ENCODE peak calls at places on chromosomes 5 and 9, in seven cellular contexts. One of them, this sample, is unnamed.

GRCh38 chr5:169591636-169592035 is 8.1 kb downstream of the SPDL1 start:
- DNase-seq in pancreas: no peak
- DNase-seq in EL: no peak
- DNase-seq in fibroblast of gingiva: peak
- DNase-seq in OCI-LY7: no peak
- DNase-seq in effector CD8-positive, alpha-beta T cell: no peak
- DNase-seq in CD4-positive, alpha-beta T cell: no peak
- DNase-seq in this sample: peak

GRCh38 chr5:37892571-37892970 is 52.7 kb upstream of the GDNF start:
- DNase-seq in pancreas: no peak
- DNase-seq in EL: no peak
- DNase-seq in fibroblast of gingiva: no peak
- DNase-seq in OCI-LY7: no peak
- DNase-seq in effector CD8-positive, alpha-beta T cell: no peak
- DNase-seq in CD4-positive, alpha-beta T cell: no peak
- DNase-seq in this sample: peak

GRCh38 chr9:84261082-84261746 is 79.3 kb downstream of the SLC28A3 start:
- DNase-seq in pancreas: peak
- DNase-seq in EL: peak
- DNase-seq in fibroblast of gingiva: peak
- DNase-seq in OCI-LY7: peak
- DNase-seq in effector CD8-positive, alpha-beta T cell: peak
- DNase-seq in CD4-positive, alpha-beta T cell: peak
- DNase-seq in this sample: peak

GRCh38 chr9:137619240-137620090 is 660 bp downstream of the EHMT1 start:
- DNase-seq in pancreas: peak
- DNase-seq in EL: peak
- DNase-seq in fibroblast of gingiva: peak
- DNase-seq in OCI-LY7: peak
- DNase-seq in effector CD8-positive, alpha-beta T cell: no peak
- DNase-seq in CD4-positive, alpha-beta T cell: no peak
- DNase-seq in this sample: peak

GRCh38 chr9:114696814-114697544 is 15.0 kb upstream of the TEX48 start:
- DNase-seq in pancreas: no peak
- DNase-seq in EL: peak
- DNase-seq in fibroblast of gingiva: peak
- DNase-seq in OCI-LY7: no peak
- DNase-seq in effector CD8-positive, alpha-beta T cell: no peak
- DNase-seq in CD4-positive, alpha-beta T cell: no peak
- DNase-seq in this sample: peak

GRCh38 chr9:88586452-88586851 is 51.5 kb downstream of the NXNL2 start:
- DNase-seq in pancreas: no peak
- DNase-seq in EL: peak
- DNase-seq in fibroblast of gingiva: peak
- DNase-seq in OCI-LY7: no peak
- DNase-seq in effector CD8-positive, alpha-beta T cell: no peak
- DNase-seq in CD4-positive, alpha-beta T cell: no peak
- DNase-seq in this sample: peak

GRCh38 chr5:103315455-103315854 is 56.9 kb downstream of the MACIR start:
- DNase-seq in pancreas: no peak
- DNase-seq in EL: no peak
- DNase-seq in fibroblast of gingiva: no peak
- DNase-seq in OCI-LY7: no peak
- DNase-seq in effector CD8-positive, alpha-beta T cell: no peak
- DNase-seq in CD4-positive, alpha-beta T cell: no peak
- DNase-seq in this sample: no peak

GRCh38 chr5:1892211-1892610 is 9.5 kb upstream of the IRX4 start:
- DNase-seq in pancreas: peak
- DNase-seq in EL: no peak
- DNase-seq in fibroblast of gingiva: no peak
- DNase-seq in OCI-LY7: no peak
- DNase-seq in effector CD8-positive, alpha-beta T cell: no peak
- DNase-seq in CD4-positive, alpha-beta T cell: no peak
- DNase-seq in this sample: no peak

GRCh38 chr9:105157178-105157583 is 87.3 kb upstream of the SLC44A1 start:
- DNase-seq in pancreas: peak
- DNase-seq in EL: peak
- DNase-seq in fibroblast of gingiva: peak
- DNase-seq in OCI-LY7: peak
- DNase-seq in effector CD8-positive, alpha-beta T cell: no peak
- DNase-seq in CD4-positive, alpha-beta T cell: no peak
- DNase-seq in this sample: peak

GRCh38 chr9:109013678-109014145 is 413 bp upstream of the CTNNAL1 start:
- DNase-seq in pancreas: no peak
- DNase-seq in EL: no peak
- DNase-seq in fibroblast of gingiva: peak
- DNase-seq in OCI-LY7: no peak
- DNase-seq in effector CD8-positive, alpha-beta T cell: no peak
- DNase-seq in CD4-positive, alpha-beta T cell: no peak
- DNase-seq in this sample: peak

GRCh38 chr9:2691212-2691611 is 26.1 kb upstream of the KCNV2 start:
- DNase-seq in pancreas: no peak
- DNase-seq in EL: no peak
- DNase-seq in fibroblast of gingiva: no peak
- DNase-seq in OCI-LY7: no peak
- DNase-seq in effector CD8-positive, alpha-beta T cell: no peak
- DNase-seq in CD4-positive, alpha-beta T cell: no peak
- DNase-seq in this sample: no peak

GRCh38 chr9:70392189-70392588 is 22.3 kb downstream of the KLF9 start:
- DNase-seq in pancreas: no peak
- DNase-seq in EL: no peak
- DNase-seq in fibroblast of gingiva: no peak
- DNase-seq in OCI-LY7: peak
- DNase-seq in effector CD8-positive, alpha-beta T cell: no peak
- DNase-seq in CD4-positive, alpha-beta T cell: no peak
- DNase-seq in this sample: no peak

GRCh38 chr5:134133995-134134541 is 19.6 kb downstream of the TCF7 start:
- DNase-seq in pancreas: no peak
- DNase-seq in EL: no peak
- DNase-seq in fibroblast of gingiva: no peak
- DNase-seq in OCI-LY7: no peak
- DNase-seq in effector CD8-positive, alpha-beta T cell: no peak
- DNase-seq in CD4-positive, alpha-beta T cell: no peak
- DNase-seq in this sample: no peak

GRCh38 chr9:16828335-16829281 is 41.9 kb downstream of the BNC2 start:
- DNase-seq in pancreas: peak
- DNase-seq in EL: peak
- DNase-seq in fibroblast of gingiva: peak
- DNase-seq in OCI-LY7: no peak
- DNase-seq in effector CD8-positive, alpha-beta T cell: no peak
- DNase-seq in CD4-positive, alpha-beta T cell: no peak
- DNase-seq in this sample: peak

GRCh38 chr5:180315762-180316212 is 23.9 kb upstream of the MAPK9 start:
- DNase-seq in pancreas: peak
- DNase-seq in EL: peak
- DNase-seq in fibroblast of gingiva: peak
- DNase-seq in OCI-LY7: peak
- DNase-seq in effector CD8-positive, alpha-beta T cell: peak
- DNase-seq in CD4-positive, alpha-beta T cell: peak
- DNase-seq in this sample: peak

GRCh38 chr5:14187660-14188059 is 44.5 kb downstream of the TRIO start:
- DNase-seq in pancreas: no peak
- DNase-seq in EL: peak
- DNase-seq in fibroblast of gingiva: no peak
- DNase-seq in OCI-LY7: no peak
- DNase-seq in effector CD8-positive, alpha-beta T cell: no peak
- DNase-seq in CD4-positive, alpha-beta T cell: no peak
- DNase-seq in this sample: peak

GRCh38 chr9:3397726-3398125 is 128.1 kb downstream of the RFX3 start:
- DNase-seq in pancreas: no peak
- DNase-seq in EL: no peak
- DNase-seq in fibroblast of gingiva: no peak
- DNase-seq in OCI-LY7: peak
- DNase-seq in effector CD8-positive, alpha-beta T cell: no peak
- DNase-seq in CD4-positive, alpha-beta T cell: no peak
- DNase-seq in this sample: no peak

GRCh38 chr5:75265731-75266130 is 29.1 kb upstream of the ANKRD31 start:
- DNase-seq in pancreas: no peak
- DNase-seq in EL: peak
- DNase-seq in fibroblast of gingiva: peak
- DNase-seq in OCI-LY7: peak
- DNase-seq in effector CD8-positive, alpha-beta T cell: no peak
- DNase-seq in CD4-positive, alpha-beta T cell: no peak
- DNase-seq in this sample: peak

GRCh38 chr5:135304352-135305221 is 94.4 kb downstream of the MACROH2A1 start:
- DNase-seq in pancreas: no peak
- DNase-seq in EL: no peak
- DNase-seq in fibroblast of gingiva: no peak
- DNase-seq in OCI-LY7: no peak
- DNase-seq in effector CD8-positive, alpha-beta T cell: no peak
- DNase-seq in CD4-positive, alpha-beta T cell: no peak
- DNase-seq in this sample: peak

GRCh38 chr9:107222020-107222522 is 61.0 kb upstream of the RAD23B start:
- DNase-seq in pancreas: no peak
- DNase-seq in EL: peak
- DNase-seq in fibroblast of gingiva: no peak
- DNase-seq in OCI-LY7: no peak
- DNase-seq in effector CD8-positive, alpha-beta T cell: no peak
- DNase-seq in CD4-positive, alpha-beta T cell: no peak
- DNase-seq in this sample: peak

This sample was measured in EH.